ENCODE peak calls at places on chromosomes 6 and 20, in five cellular contexts. Q, Z, T, L and R are unnamed samples.

GRCh38 chr6:155171109-155171746 is 92.6 kb upstream of the CLDN20 start:
- DNase-seq in L (no peak), Z (peak), T (peak), Q (peak), R (peak)

GRCh38 chr6:11309947-11310665 is 77.6 kb upstream of the NEDD9 start:
- DNase-seq in T (no peak), Z (no peak), Q (no peak), L (no peak), R (peak)

GRCh38 chr6:2793491-2794151 is 28.4 kb downstream of the WRNIP1 start:
- DNase-seq in Z (no peak), L (peak), Q (peak), T (peak), R (peak)

GRCh38 chr20:1252416-1252815 is 13.7 kb upstream of the SNPH start:
- DNase-seq in T (no peak), Q (no peak), Z (no peak), L (no peak), R (no peak)

GRCh38 chr6:112802154-112802553 is 455.0 kb downstream of the RFPL4B start:
- DNase-seq in Q (peak), T (peak), Z (peak), L (no peak), R (peak)

GRCh38 chr6:65505736-65506135 is 201.3 kb downstream of the EYS start:
- DNase-seq in T (no peak), L (no peak), Q (no peak), Z (no peak), R (no peak)

GRCh38 chr6:123811378-123811777 is 7.7 kb downstream of the NKAIN2 start:
- DNase-seq in L (no peak), Q (no peak), Z (no peak), T (no peak), R (no peak)

GRCh38 chr20:40963505-40963845 is 65.1 kb upstream of the TOP1 start:
- DNase-seq in T (no peak), Q (no peak), Z (no peak), L (no peak), R (no peak)

GRCh38 chr20:17992224-17992637 is 23.4 kb downstream of the MGME1 start:
- DNase-seq in T (no peak), L (no peak), Q (no peak), Z (no peak), R (no peak)

GRCh38 chr6:16712250-16712930 is 48.9 kb downstream of the ATXN1 start:
- DNase-seq in Q (no peak), T (no peak), L (no peak), Z (no peak), R (no peak)

GRCh38 chr6:37612475-37612874 is 85.2 kb downstream of the MDGA1 start:
- DNase-seq in Z (no peak), L (no peak), Q (peak), T (peak), R (peak)

GRCh38 chr6:27684264-27685211 is 211.6 kb upstream of the ZNF184 start:
- DNase-seq in L (no peak), Z (peak), Q (peak), T (peak), R (peak)

GRCh38 chr6:82555801-82556200 is 192.2 kb downstream of the TPBG start:
- DNase-seq in L (no peak), Q (peak), Z (no peak), T (peak), R (peak)

GRCh38 chr6:15827492-15828255 is 164.8 kb upstream of the DTNBP1 start:
- DNase-seq in Q (no peak), T (no peak), Z (no peak), L (no peak), R (no peak)

GRCh38 chr20:4068708-4069107 is 53.4 kb upstream of the RNF24 start:
- DNase-seq in L (no peak), T (no peak), Q (peak), Z (no peak), R (peak)

GRCh38 chr6:87197547-87197946 is 42.2 kb downstream of the ZNF292 start:
- DNase-seq in Z (no peak), T (no peak), Q (no peak), L (no peak), R (no peak)

GRCh38 chr6:7542065-7542877 is 800 bp downstream of the DSP start:
- DNase-seq in Q (peak), L (no peak), T (peak), Z (no peak), R (peak)

GRCh38 chr6:162344935-162345599 is 382.5 kb downstream of the PRKN start:
- DNase-seq in Z (no peak), L (no peak), Q (peak), T (peak), R (no peak)

GRCh38 chr6:154402081-154402780 is 45.6 kb upstream of the IPCEF1 start:
- DNase-seq in Q (no peak), T (no peak), L (no peak), Z (no peak), R (peak)

GRCh38 chr6:139839506-139840156 is 465.2 kb upstream of the CITED2 start:
- DNase-seq in T (no peak), Q (no peak), Z (no peak), L (no peak), R (no peak)

GRCh38 chr6:135995160-135995898 is 143.8 kb downstream of the PDE7B start:
- DNase-seq in T (peak), Z (no peak), L (no peak), Q (peak), R (peak)

GRCh38 chr20:32737371-32738223 is 5.7 kb downstream of the COMMD7 start:
- DNase-seq in Z (peak), Q (peak), T (peak), L (no peak), R (peak)

GRCh38 chr6:42692151-42692911 is 30.1 kb downstream of the PRPH2 start:
- DNase-seq in Z (no peak), Q (peak), T (peak), L (no peak), R (peak)

GRCh38 chr6:170175644-170176620 is 114.9 kb downstream of the DLL1 start:
- DNase-seq in T (no peak), Q (no peak), L (no peak), Z (no peak), R (no peak)

GRCh38 chr20:34220581-34220980 is 20.6 kb upstream of the ASIP start:
- DNase-seq in L (no peak), Q (peak), T (peak), Z (peak), R (peak)

GRCh38 chr6:113971786-113972185 is 838 bp upstream of the HDAC2 start:
- DNase-seq in Z (no peak), L (no peak), T (peak), Q (no peak), R (no peak)

GRCh38 chr6:157134402-157135074 is 188.8 kb downstream of the TMEM242 start:
- DNase-seq in Z (no peak), Q (peak), T (no peak), L (no peak), R (no peak)

GRCh38 chr20:3744806-3745685 is 12.6 kb downstream of the HSPA12B start:
- DNase-seq in Z (no peak), L (peak), Q (peak), T (peak), R (peak)

GRCh38 chr6:109456710-109457595 is 1.4 kb upstream of the MICAL1 start:
- DNase-seq in T (peak), L (no peak), Q (peak), Z (no peak), R (peak)

GRCh38 chr6:56378966-56379608 is 131.7 kb upstream of the COL21A1 start:
- DNase-seq in T (no peak), L (no peak), Z (no peak), Q (no peak), R (no peak)

GRCh38 chr6:144725731-144726522 is 440.8 kb downstream of the UTRN start:
- DNase-seq in Q (peak), L (no peak), Z (no peak), T (no peak), R (peak)

GRCh38 chr6:64622944-64623343 is 987.3 kb downstream of the PHF3 start:
- DNase-seq in Z (no peak), L (no peak), Q (no peak), T (no peak), R (no peak)

GRCh38 chr20:48155231-48155630 is 369.9 kb upstream of the SULF2 start:
- DNase-seq in Q (no peak), T (no peak), L (no peak), Z (no peak), R (no peak)